ENCODE peak calls at places on chromosomes 4 and X, in ten cellular contexts. One of them, this sample, is unnamed.

GRCh38 chrX:38166478-38167083 is 54.1 kb downstream of the SRPX start:
- DNase-seq in tibial artery: no peak
- DNase-seq in neuronal stem cell: no peak
- DNase-seq in spleen: no peak
- DNase-seq in foreskin fibroblast: peak
- DNase-seq in prostate gland: peak
- DNase-seq in CD8-positive, alpha-beta memory T cell: no peak
- DNase-seq in stomach: no peak
- DNase-seq in AG04450: no peak
- DNase-seq in fibroblast of pulmonary artery: peak
- DNase-seq in this sample: peak

GRCh38 chr4:115780835-115781234 is 667.4 kb upstream of the NDST4 start:
- DNase-seq in prostate gland: no peak
- DNase-seq in foreskin fibroblast: no peak
- DNase-seq in CD8-positive, alpha-beta memory T cell: no peak
- DNase-seq in spleen: no peak
- DNase-seq in AG04450: no peak
- DNase-seq in tibial artery: no peak
- DNase-seq in stomach: no peak
- DNase-seq in fibroblast of pulmonary artery: no peak
- DNase-seq in neuronal stem cell: no peak
- DNase-seq in this sample: no peak

GRCh38 chrX:37989304-37989703 is 17.0 kb upstream of the SYTL5 start:
- DNase-seq in stomach: no peak
- DNase-seq in fibroblast of pulmonary artery: no peak
- DNase-seq in tibial artery: no peak
- DNase-seq in CD8-positive, alpha-beta memory T cell: no peak
- DNase-seq in prostate gland: no peak
- DNase-seq in neuronal stem cell: no peak
- DNase-seq in AG04450: no peak
- DNase-seq in spleen: no peak
- DNase-seq in foreskin fibroblast: no peak
- DNase-seq in this sample: no peak

GRCh38 chr4:25100156-25100555 is 60.1 kb downstream of the SEPSECS start:
- DNase-seq in spleen: no peak
- DNase-seq in fibroblast of pulmonary artery: no peak
- DNase-seq in CD8-positive, alpha-beta memory T cell: no peak
- DNase-seq in neuronal stem cell: no peak
- DNase-seq in prostate gland: no peak
- DNase-seq in stomach: no peak
- DNase-seq in foreskin fibroblast: no peak
- DNase-seq in tibial artery: peak
- DNase-seq in AG04450: no peak
- DNase-seq in this sample: no peak

GRCh38 chr4:56909083-56909981 is 1.6 kb downstream of the REST start:
- DNase-seq in foreskin fibroblast: peak
- DNase-seq in fibroblast of pulmonary artery: peak
- DNase-seq in CD8-positive, alpha-beta memory T cell: peak
- DNase-seq in prostate gland: peak
- DNase-seq in AG04450: no peak
- DNase-seq in tibial artery: peak
- DNase-seq in stomach: peak
- DNase-seq in neuronal stem cell: peak
- DNase-seq in spleen: no peak
- DNase-seq in this sample: peak

GRCh38 chr4:37999000-37999745 is 39.0 kb downstream of the PTTG2 start:
- DNase-seq in tibial artery: no peak
- DNase-seq in neuronal stem cell: no peak
- DNase-seq in stomach: no peak
- DNase-seq in AG04450: no peak
- DNase-seq in foreskin fibroblast: no peak
- DNase-seq in spleen: no peak
- DNase-seq in CD8-positive, alpha-beta memory T cell: peak
- DNase-seq in prostate gland: no peak
- DNase-seq in fibroblast of pulmonary artery: no peak
- DNase-seq in this sample: no peak

GRCh38 chr4:123631699-123632098 is 235.1 kb downstream of the SPRY1 start:
- DNase-seq in spleen: no peak
- DNase-seq in stomach: no peak
- DNase-seq in tibial artery: no peak
- DNase-seq in fibroblast of pulmonary artery: peak
- DNase-seq in AG04450: no peak
- DNase-seq in foreskin fibroblast: peak
- DNase-seq in prostate gland: no peak
- DNase-seq in CD8-positive, alpha-beta memory T cell: no peak
- DNase-seq in neuronal stem cell: no peak
- DNase-seq in this sample: peak

GRCh38 chrX:10174810-10175209 is 18.0 kb downstream of the CLCN4 start:
- DNase-seq in fibroblast of pulmonary artery: no peak
- DNase-seq in neuronal stem cell: no peak
- DNase-seq in prostate gland: no peak
- DNase-seq in tibial artery: no peak
- DNase-seq in spleen: no peak
- DNase-seq in foreskin fibroblast: peak
- DNase-seq in stomach: no peak
- DNase-seq in AG04450: no peak
- DNase-seq in CD8-positive, alpha-beta memory T cell: no peak
- DNase-seq in this sample: no peak

GRCh38 chr4:47469951-47470350 is 6.4 kb upstream of the COMMD8 start:
- DNase-seq in tibial artery: no peak
- DNase-seq in neuronal stem cell: no peak
- DNase-seq in CD8-positive, alpha-beta memory T cell: no peak
- DNase-seq in foreskin fibroblast: peak
- DNase-seq in fibroblast of pulmonary artery: peak
- DNase-seq in prostate gland: no peak
- DNase-seq in spleen: no peak
- DNase-seq in stomach: no peak
- DNase-seq in AG04450: no peak
- DNase-seq in this sample: peak

GRCh38 chr4:185099024-185099682 is 43.9 kb upstream of the SLC25A4 start:
- DNase-seq in fibroblast of pulmonary artery: peak
- DNase-seq in spleen: no peak
- DNase-seq in AG04450: no peak
- DNase-seq in foreskin fibroblast: no peak
- DNase-seq in prostate gland: no peak
- DNase-seq in neuronal stem cell: no peak
- DNase-seq in CD8-positive, alpha-beta memory T cell: no peak
- DNase-seq in stomach: no peak
- DNase-seq in tibial artery: no peak
- DNase-seq in this sample: peak

DNA sequence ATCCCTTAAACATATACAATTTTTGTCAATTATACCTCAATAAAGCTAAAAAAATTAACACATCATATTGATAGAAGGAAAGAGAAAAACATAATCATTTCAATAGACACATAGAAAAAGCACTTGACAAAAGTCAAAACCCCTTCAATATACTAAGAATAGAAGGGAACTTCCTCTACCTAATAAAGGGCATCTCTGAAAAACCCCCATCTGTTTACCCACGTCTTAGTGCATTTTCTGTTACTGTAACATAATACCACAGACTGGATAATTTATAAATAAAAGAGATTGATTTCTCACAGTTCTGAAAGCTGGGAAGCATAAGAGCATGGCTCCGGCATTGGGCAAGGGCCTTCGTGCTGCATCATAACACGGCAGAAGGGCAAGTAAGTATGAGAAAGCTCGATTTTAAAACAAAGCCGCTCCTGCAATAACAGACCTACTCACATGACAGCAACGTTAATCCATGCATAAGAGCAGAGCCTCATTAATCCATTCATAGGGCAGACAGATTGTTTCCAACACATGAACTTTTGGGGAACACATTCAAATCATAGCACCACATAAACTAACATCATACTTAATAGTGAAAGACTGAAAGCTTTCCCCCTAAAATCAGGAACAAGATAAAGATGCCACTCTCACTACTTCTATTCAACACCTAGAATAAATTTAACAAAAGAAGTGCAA is 15.7 kb downstream of the STEEP1 start:
- DNase-seq in prostate gland: no peak
- DNase-seq in AG04450: no peak
- DNase-seq in CD8-positive, alpha-beta memory T cell: no peak
- DNase-seq in tibial artery: no peak
- DNase-seq in stomach: no peak
- DNase-seq in spleen: no peak
- DNase-seq in neuronal stem cell: no peak
- DNase-seq in foreskin fibroblast: no peak
- DNase-seq in fibroblast of pulmonary artery: no peak
- DNase-seq in this sample: no peak
- H3K4me3 ChIP-seq in prostate gland: no peak
- H3K4me3 ChIP-seq in AG04450: no peak
- H3K4me3 ChIP-seq in CD8-positive, alpha-beta memory T cell: no peak
- H3K4me3 ChIP-seq in tibial artery: no peak
- H3K4me3 ChIP-seq in stomach: no peak
- H3K4me3 ChIP-seq in spleen: no peak
- H3K4me3 ChIP-seq in neuronal stem cell: no peak
- H3K4me3 ChIP-seq in foreskin fibroblast: no peak
- H3K4me3 ChIP-seq in fibroblast of pulmonary artery: no peak
- H3K4me3 ChIP-seq in this sample: no peak

GRCh38 chrX:47196098-47196497 is 2.5 kb downstream of the UBA1 start:
- DNase-seq in AG04450: no peak
- DNase-seq in foreskin fibroblast: no peak
- DNase-seq in fibroblast of pulmonary artery: no peak
- DNase-seq in stomach: no peak
- DNase-seq in prostate gland: no peak
- DNase-seq in tibial artery: no peak
- DNase-seq in CD8-positive, alpha-beta memory T cell: no peak
- DNase-seq in spleen: no peak
- DNase-seq in neuronal stem cell: no peak
- DNase-seq in this sample: no peak
- H3K4me3 ChIP-seq in AG04450: peak
- H3K4me3 ChIP-seq in foreskin fibroblast: peak
- H3K4me3 ChIP-seq in fibroblast of pulmonary artery: peak
- H3K4me3 ChIP-seq in stomach: no peak
- H3K4me3 ChIP-seq in prostate gland: no peak
- H3K4me3 ChIP-seq in tibial artery: peak
- H3K4me3 ChIP-seq in CD8-positive, alpha-beta memory T cell: no peak
- H3K4me3 ChIP-seq in spleen: no peak
- H3K4me3 ChIP-seq in neuronal stem cell: peak
- H3K4me3 ChIP-seq in this sample: peak

GRCh38 chrX:155070038-155070437 is 898 bp downstream of the CMC4 start:
- DNase-seq in fibroblast of pulmonary artery: no peak
- DNase-seq in spleen: no peak
- DNase-seq in foreskin fibroblast: peak
- DNase-seq in prostate gland: no peak
- DNase-seq in tibial artery: no peak
- DNase-seq in neuronal stem cell: no peak
- DNase-seq in stomach: no peak
- DNase-seq in AG04450: no peak
- DNase-seq in CD8-positive, alpha-beta memory T cell: no peak
- DNase-seq in this sample: no peak

GRCh38 chrX:155070975-155071693 is at the start of the genes BRCC3, CMC4 and MTCP1:
- DNase-seq in spleen: peak
- DNase-seq in CD8-positive, alpha-beta memory T cell: peak
- DNase-seq in fibroblast of pulmonary artery: peak
- DNase-seq in tibial artery: peak
- DNase-seq in AG04450: peak
- DNase-seq in foreskin fibroblast: peak
- DNase-seq in prostate gland: peak
- DNase-seq in stomach: peak
- DNase-seq in neuronal stem cell: peak
- DNase-seq in this sample: peak

GRCh38 chrX:155068165-155068564 is 2.8 kb downstream of the CMC4 start:
- DNase-seq in foreskin fibroblast: peak
- DNase-seq in spleen: no peak
- DNase-seq in prostate gland: no peak
- DNase-seq in AG04450: no peak
- DNase-seq in fibroblast of pulmonary artery: peak
- DNase-seq in tibial artery: no peak
- DNase-seq in stomach: no peak
- DNase-seq in CD8-positive, alpha-beta memory T cell: no peak
- DNase-seq in neuronal stem cell: no peak
- DNase-seq in this sample: peak

GRCh38 chrX:155070663-155070974 is 317 bp downstream of the CMC4 start:
- DNase-seq in spleen: no peak
- DNase-seq in AG04450: no peak
- DNase-seq in tibial artery: no peak
- DNase-seq in stomach: no peak
- DNase-seq in CD8-positive, alpha-beta memory T cell: no peak
- DNase-seq in fibroblast of pulmonary artery: no peak
- DNase-seq in neuronal stem cell: no peak
- DNase-seq in prostate gland: no peak
- DNase-seq in foreskin fibroblast: no peak
- DNase-seq in this sample: no peak

GRCh38 chrX:155069414-155069813 is 1.5 kb downstream of the CMC4 start:
- DNase-seq in prostate gland: no peak
- DNase-seq in spleen: no peak
- DNase-seq in fibroblast of pulmonary artery: no peak
- DNase-seq in AG04450: no peak
- DNase-seq in CD8-positive, alpha-beta memory T cell: no peak
- DNase-seq in tibial artery: no peak
- DNase-seq in neuronal stem cell: no peak
- DNase-seq in foreskin fibroblast: no peak
- DNase-seq in stomach: no peak
- DNase-seq in this sample: no peak
- H3K4me3 ChIP-seq in prostate gland: no peak
- H3K4me3 ChIP-seq in spleen: no peak
- H3K4me3 ChIP-seq in fibroblast of pulmonary artery: peak
- H3K4me3 ChIP-seq in AG04450: peak
- H3K4me3 ChIP-seq in CD8-positive, alpha-beta memory T cell: no peak
- H3K4me3 ChIP-seq in tibial artery: peak
- H3K4me3 ChIP-seq in neuronal stem cell: no peak
- H3K4me3 ChIP-seq in foreskin fibroblast: peak
- H3K4me3 ChIP-seq in stomach: no peak
- H3K4me3 ChIP-seq in this sample: peak

GRCh38 chr4:109930872-109931271 is 18.2 kb downstream of the EGF start:
- DNase-seq in CD8-positive, alpha-beta memory T cell: no peak
- DNase-seq in foreskin fibroblast: no peak
- DNase-seq in tibial artery: no peak
- DNase-seq in prostate gland: no peak
- DNase-seq in neuronal stem cell: no peak
- DNase-seq in spleen: no peak
- DNase-seq in fibroblast of pulmonary artery: no peak
- DNase-seq in stomach: no peak
- DNase-seq in AG04450: no peak
- DNase-seq in this sample: no peak

GRCh38 chr4:109921384-109921808 is 8.7 kb downstream of the EGF start:
- DNase-seq in AG04450: no peak
- DNase-seq in neuronal stem cell: peak
- DNase-seq in CD8-positive, alpha-beta memory T cell: no peak
- DNase-seq in foreskin fibroblast: peak
- DNase-seq in spleen: no peak
- DNase-seq in prostate gland: no peak
- DNase-seq in tibial artery: no peak
- DNase-seq in stomach: no peak
- DNase-seq in fibroblast of pulmonary artery: peak
- DNase-seq in this sample: peak

GRCh38 chr4:109928327-109929045 is 15.8 kb downstream of the EGF start:
- DNase-seq in CD8-positive, alpha-beta memory T cell: no peak
- DNase-seq in AG04450: no peak
- DNase-seq in neuronal stem cell: no peak
- DNase-seq in spleen: no peak
- DNase-seq in prostate gland: no peak
- DNase-seq in fibroblast of pulmonary artery: no peak
- DNase-seq in foreskin fibroblast: no peak
- DNase-seq in stomach: no peak
- DNase-seq in tibial artery: no peak
- DNase-seq in this sample: no peak

GRCh38 chr4:109930469-109930868 is 17.8 kb downstream of the EGF start:
- DNase-seq in foreskin fibroblast: no peak
- DNase-seq in fibroblast of pulmonary artery: no peak
- DNase-seq in tibial artery: no peak
- DNase-seq in prostate gland: no peak
- DNase-seq in spleen: no peak
- DNase-seq in CD8-positive, alpha-beta memory T cell: no peak
- DNase-seq in stomach: no peak
- DNase-seq in AG04450: no peak
- DNase-seq in neuronal stem cell: no peak
- DNase-seq in this sample: no peak

GRCh38 chr4:109925396-109925795 is 12.7 kb downstream of the EGF start:
- DNase-seq in spleen: no peak
- DNase-seq in stomach: no peak
- DNase-seq in tibial artery: no peak
- DNase-seq in AG04450: no peak
- DNase-seq in fibroblast of pulmonary artery: no peak
- DNase-seq in foreskin fibroblast: no peak
- DNase-seq in CD8-positive, alpha-beta memory T cell: no peak
- DNase-seq in prostate gland: no peak
- DNase-seq in neuronal stem cell: no peak
- DNase-seq in this sample: no peak
- H3K4me3 ChIP-seq in spleen: no peak
- H3K4me3 ChIP-seq in stomach: no peak
- H3K4me3 ChIP-seq in tibial artery: no peak
- H3K4me3 ChIP-seq in AG04450: no peak
- H3K4me3 ChIP-seq in fibroblast of pulmonary artery: no peak
- H3K4me3 ChIP-seq in foreskin fibroblast: no peak
- H3K4me3 ChIP-seq in CD8-positive, alpha-beta memory T cell: no peak
- H3K4me3 ChIP-seq in prostate gland: no peak
- H3K4me3 ChIP-seq in neuronal stem cell: no peak
- H3K4me3 ChIP-seq in this sample: no peak

This sample was measured in cardiac muscle cell.